ENCODE peak calls at places on chromosome 6, in ten cellular contexts. O is M059J; G is CD8-positive, alpha-beta memory T cell; L is activated CD4-positive, alpha-beta T cell treated with anti-CD3 and anti-CD28 coated beads for 36 hours; F is Peyer's patch; S is cardiac muscle cell; I is stimulated activated CD4-positive, alpha-beta T cell treated with anti-CD3 and anti-CD28 coated beads, Interleukin-15, amount 100 ng/mL, for 24 hours; Q is right atrium auricular region; D is globus pallidus; W is HuH-7.5. N is an unnamed sample.

GRCh38 chr6:125794342-125795137 is 3.8 kb downstream of the NCOA7 start:
- DNase-seq in S (peak), G (no peak), D (no peak), W (no peak), F (no peak), O (peak), L (no peak), Q (no peak), I (no peak), N (no peak)

GRCh38 chr6:79040083-79040482 is 38.0 kb downstream of the PHIP start:
- DNase-seq in D (no peak), S (peak), Q (no peak), W (no peak), G (no peak), L (peak), O (peak), I (no peak), F (no peak), N (no peak)

GRCh38 chr6:145733207-145733606 is 2.1 kb downstream of the EPM2A start:
- DNase-seq in D (no peak), F (no peak), I (no peak), W (no peak), G (no peak), S (no peak), L (no peak), O (no peak), Q (no peak), N (no peak)

GRCh38 chr6:21201673-21202430 is 391.7 kb upstream of the SOX4 start:
- DNase-seq in L (no peak), G (no peak), Q (no peak), W (no peak), I (no peak), D (peak), F (no peak), O (peak), S (no peak), N (no peak)

GRCh38 chr6:32096394-32097258 is 12.5 kb downstream of the TNXB start:
- DNase-seq in Q (no peak), F (no peak), I (no peak), O (no peak), S (no peak), W (no peak), D (no peak), G (no peak), L (no peak), N (no peak)

GRCh38 chr6:147207351-147207750 is 3.1 kb downstream of the STXBP5 start:
- DNase-seq in I (no peak), D (peak), G (no peak), W (no peak), S (peak), F (no peak), Q (no peak), L (no peak), O (no peak), N (no peak)

GRCh38 chr6:7137335-7138106 is 29.8 kb downstream of the RREB1 start:
- DNase-seq in F (peak), L (peak), W (no peak), I (peak), O (peak), G (peak), Q (no peak), D (no peak), S (peak), N (no peak)

GRCh38 chr6:11711644-11711993 is 67.0 kb downstream of the ADTRP start:
- DNase-seq in G (no peak), W (no peak), I (peak), Q (no peak), L (peak), D (no peak), O (no peak), F (no peak), S (no peak), N (no peak)

GRCh38 chr6:85544776-85545175 is 48.9 kb downstream of the SNX14 start:
- DNase-seq in D (no peak), W (no peak), I (no peak), O (peak), F (no peak), G (no peak), S (no peak), Q (no peak), L (no peak), N (no peak)